ENCODE peak calls at places on chromosomes 1 and 21, in four cellular contexts. R is ascending aorta, A is hepatocyte, E is left lung. F is an unnamed sample.

GRCh38 chr1:207649865-207650580 is 5.1 kb downstream of the CR1L start:
- DNase-seq in R (no peak), E (no peak), A (no peak), F (no peak)

GRCh38 chr1:232431326-232431725 is 198.6 kb downstream of the SIPA1L2 start:
- DNase-seq in R (no peak), A (no peak), E (no peak), F (no peak)

GRCh38 chr1:158732524-158732923 is 12.0 kb upstream of the OR6K3 start:
- DNase-seq in R (no peak), E (no peak), A (no peak), F (no peak)

GRCh38 chr21:45914321-45914845 is 67.2 kb upstream of the COL6A1 start:
- DNase-seq in E (peak), R (no peak), A (no peak), F (no peak)

GRCh38 chr1:116569776-116570357 is 959 bp downstream of the CD58 start:
- DNase-seq in R (no peak), A (peak), E (peak), F (peak)

GRCh38 chr1:230651235-230651634 is 9.0 kb downstream of the COG2 start:
- DNase-seq in E (no peak), A (no peak), R (no peak), F (no peak)

GRCh38 chr1:93330617-93331016 is 15.1 kb upstream of the DR1 start:
- DNase-seq in E (no peak), R (no peak), A (no peak), F (no peak)

GRCh38 chr21:41640756-41641509 is 125.9 kb downstream of the RIPK4 start:
- DNase-seq in R (no peak), E (no peak), A (no peak), F (no peak)

GRCh38 chr1:178650950-178651461 is 74.0 kb upstream of the RALGPS2 start:
- DNase-seq in E (no peak), R (no peak), A (peak), F (peak)

GRCh38 chr1:164774819-164775654 is 216.1 kb downstream of the PBX1 start:
- DNase-seq in R (no peak), A (peak), E (no peak), F (peak)

GRCh38 chr1:207282049-207282448 is 39.4 kb upstream of the CD55 start:
- DNase-seq in R (no peak), A (no peak), E (no peak), F (peak)

GRCh38 chr1:207935166-207935583 is 24.2 kb upstream of the CD34 start:
- DNase-seq in R (no peak), A (no peak), E (no peak), F (no peak)

DNA sequence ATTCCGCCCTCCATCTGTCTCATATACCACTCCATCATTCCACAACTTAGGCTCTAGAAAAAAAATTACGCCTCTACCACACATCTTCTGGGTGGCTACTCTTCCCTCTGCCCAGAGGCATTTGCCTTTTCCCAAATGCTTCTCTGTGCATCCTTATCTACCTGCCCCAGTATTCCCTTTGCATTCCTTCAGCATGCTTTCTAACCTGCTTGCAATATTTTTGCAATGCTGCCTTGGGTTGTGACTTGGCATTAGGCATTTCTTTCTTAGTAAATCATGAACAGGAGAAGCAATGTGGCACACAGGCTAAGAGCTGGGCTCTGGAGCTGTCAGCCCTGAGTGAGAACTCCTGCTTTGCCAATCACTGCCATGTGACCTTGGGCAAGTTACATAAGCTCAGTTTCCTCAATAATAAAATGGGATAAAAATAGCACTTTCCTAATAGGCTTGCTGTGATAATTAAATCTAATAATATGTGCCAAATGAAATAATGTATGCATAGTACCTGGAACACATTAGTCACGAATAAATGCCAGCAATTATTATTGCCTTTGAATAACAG is 276.0 kb downstream of the ASTN1 start:
- DNase-seq in R (no peak), A (no peak), E (no peak), F (no peak)
- H3K27ac ChIP-seq in R (no peak), A (no peak), E (no peak), F (no peak)

DNA sequence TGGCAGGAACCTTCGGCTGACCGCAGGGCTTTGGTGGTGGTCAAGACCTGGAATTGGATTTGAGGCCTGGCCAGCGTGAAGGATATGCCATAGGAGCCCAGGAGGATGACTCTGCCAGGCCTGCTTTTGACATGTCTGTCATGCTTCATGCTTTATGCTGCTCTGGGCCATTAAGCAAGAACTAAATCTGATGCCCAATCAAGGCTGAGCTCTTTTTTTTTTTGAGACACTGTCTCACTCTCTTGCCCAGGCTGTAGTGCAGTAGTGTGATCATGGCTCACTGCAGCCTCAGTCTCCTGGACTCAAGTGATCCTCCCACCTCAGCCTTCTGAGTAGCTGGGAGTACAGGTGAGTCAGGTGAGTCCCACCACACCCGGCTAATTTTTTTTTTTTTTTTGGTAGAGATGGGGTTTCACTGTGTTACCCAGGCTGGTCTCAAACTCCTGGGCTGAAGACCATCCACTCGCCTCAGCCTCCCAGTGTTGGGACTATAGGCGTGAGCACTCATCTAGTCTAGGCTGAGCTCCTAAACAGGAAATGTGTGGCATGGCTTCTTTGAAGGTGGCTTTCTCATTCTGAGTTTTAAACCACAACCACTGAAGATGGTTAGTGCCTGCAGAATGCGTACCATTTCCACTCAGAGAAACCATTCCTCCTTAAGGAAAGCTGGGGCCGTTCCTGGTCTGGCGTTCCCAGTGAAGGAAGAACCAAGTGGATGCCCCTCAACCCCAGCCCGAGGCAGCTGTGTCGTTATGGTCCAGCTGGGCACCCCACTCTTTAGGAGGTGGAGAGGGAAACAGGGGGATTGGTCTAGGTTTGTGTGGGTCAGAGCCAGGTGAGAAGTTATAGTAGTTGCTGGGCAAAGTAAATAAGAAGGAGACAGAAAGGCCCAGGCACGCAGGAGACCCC is 34.2 kb upstream of the ATP5PO start:
- DNase-seq in A (no peak), R (no peak), E (no peak), F (peak)
- H3K4me3 ChIP-seq in A (no peak), R (no peak), E (no peak), F (no peak)

GRCh38 chr1:228655796-228656394 is 79.4 kb upstream of the RHOU start:
- DNase-seq in R (no peak), E (no peak), A (no peak), F (no peak)

GRCh38 chr1:228650141-228650540 is 85.1 kb upstream of the RHOU start:
- DNase-seq in R (no peak), E (peak), A (no peak), F (no peak)

GRCh38 chr1:228648647-228649383 is 86.5 kb upstream of the RHOU start:
- DNase-seq in R (no peak), E (no peak), A (no peak), F (no peak)

GRCh38 chr1:228650946-228651345 is 84.3 kb upstream of the RHOU start:
- DNase-seq in A (no peak), R (no peak), E (no peak), F (no peak)

GRCh38 chr1:228653748-228654147 is 81.5 kb upstream of the RHOU start:
- DNase-seq in A (no peak), E (no peak), R (no peak), F (no peak)
- H3K27ac ChIP-seq in A (no peak), E (no peak), R (no peak), F (no peak)

GRCh38 chr1:161199506-161200119 is 759 bp upstream of the ADAMTS4 start:
- DNase-seq in E (no peak), R (no peak), A (no peak), F (no peak)
- H3K4me3 ChIP-seq in E (no peak), R (no peak), A (no peak), F (no peak)

DNA sequence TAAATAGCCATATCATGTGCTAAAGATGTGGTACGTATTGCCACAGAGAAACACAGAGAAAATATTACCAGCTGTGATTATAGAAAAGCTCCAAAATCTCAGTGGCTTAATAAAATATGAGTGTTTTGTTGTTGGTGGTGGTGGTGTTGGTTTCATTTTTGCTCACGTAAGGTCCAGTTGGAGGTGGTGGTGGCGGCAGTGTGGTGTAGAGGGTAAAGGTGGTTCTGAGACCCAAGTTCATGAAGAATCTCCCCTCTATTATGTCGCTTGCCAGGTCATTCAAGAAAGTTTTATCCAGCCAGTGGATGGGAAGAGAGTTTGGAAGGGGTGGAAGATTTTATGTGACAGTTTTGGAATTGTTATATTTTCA is 217.6 kb upstream of the SAMSN1 start:
- DNase-seq in R (no peak), A (no peak), E (no peak), F (no peak)
- H3K27ac ChIP-seq in R (no peak), A (no peak), E (peak), F (peak)

GRCh38 chr1:243623831-243624230 is 226.2 kb downstream of the AKT3 start:
- DNase-seq in E (no peak), R (no peak), A (no peak), F (no peak)
- H3K4me3 ChIP-seq in E (no peak), R (no peak), A (no peak), F (no peak)

GRCh38 chr1:204457665-204458064 is 36.9 kb downstream of the PIK3C2B start:
- DNase-seq in E (no peak), R (no peak), A (no peak), F (no peak)

GRCh38 chr1:204461331-204462228 is 33.0 kb downstream of the PIK3C2B start:
- DNase-seq in R (no peak), E (no peak), A (no peak), F (no peak)

GRCh38 chr1:204459706-204460105 is 34.9 kb downstream of the PIK3C2B start:
- DNase-seq in R (no peak), E (no peak), A (no peak), F (no peak)

GRCh38 chr1:204462229-204462561 is 32.4 kb downstream of the PIK3C2B start:
- DNase-seq in R (no peak), E (no peak), A (no peak), F (no peak)

DNA sequence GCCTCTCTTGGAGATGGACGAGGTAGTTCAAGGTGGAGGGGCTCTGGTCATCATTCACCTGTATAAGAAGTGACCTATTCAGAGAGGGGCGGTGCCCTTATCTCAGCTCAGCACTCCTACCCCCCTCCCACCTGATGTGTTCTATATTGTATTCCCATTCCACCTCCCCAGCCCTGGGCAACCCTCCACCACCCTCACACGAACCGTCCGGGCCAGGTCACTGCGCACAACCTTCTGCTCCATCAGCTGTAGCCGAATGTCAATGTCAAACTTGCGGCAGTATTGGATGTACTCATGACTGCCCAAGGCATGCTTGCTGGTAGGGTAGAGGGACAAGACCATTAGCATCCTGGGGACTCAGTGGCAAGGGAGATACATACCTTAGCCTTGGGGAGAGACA is 34.3 kb downstream of the PIK3C2B start:
- DNase-seq in R (no peak), A (no peak), E (no peak), F (no peak)
- H3K27ac ChIP-seq in R (peak), A (no peak), E (peak), F (no peak)

DNA sequence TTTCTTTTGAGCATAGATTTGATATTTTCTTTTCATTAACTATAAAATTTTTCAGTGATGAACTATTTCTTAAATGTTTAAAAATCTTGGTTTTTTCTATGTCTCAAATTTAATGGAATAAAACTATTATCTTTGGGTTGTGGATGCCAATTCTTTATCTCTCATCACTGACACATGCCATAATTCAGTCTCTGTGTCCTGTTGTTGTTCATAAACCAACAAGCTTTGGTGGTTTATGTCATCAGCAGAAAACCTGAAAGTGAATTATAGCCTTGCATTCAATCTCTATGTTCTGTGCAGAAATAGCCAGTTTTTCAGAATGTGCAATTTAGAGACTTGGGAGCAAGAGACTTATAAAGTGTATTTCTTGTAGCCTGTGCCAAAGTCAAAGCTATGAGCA is 462.6 kb upstream of the ADGRL4 start:
- DNase-seq in E (no peak), A (no peak), R (no peak), F (no peak)
- H3K4me3 ChIP-seq in E (no peak), A (no peak), R (no peak), F (no peak)